ENCODE peak calls at places on chromosomes 2 and 18, in nine cellular contexts. D is T-helper 2 cell; B is ureter; W is EH; L is effector CD4-positive, alpha-beta T cell; U is GM19239; Z is CD8-positive, alpha-beta T cell; I is GM23338; A is heart left ventricle. N is an unnamed sample.

GRCh38 chr18:67710639-67711038 is 194.1 kb upstream of the DSEL start:
- DNase-seq in D (no peak), B (no peak), W (no peak), L (no peak), U (no peak), Z (no peak), I (peak), A (no peak), N (no peak)

GRCh38 chr18:59996370-59996966 is 96.7 kb downstream of the PMAIP1 start:
- DNase-seq in D (no peak), B (no peak), W (peak), L (no peak), U (peak), Z (no peak), I (peak), A (no peak), N (peak)

GRCh38 chr18:63155169-63155852 is 164.3 kb downstream of the BCL2 start:
- DNase-seq in D (peak), B (peak), W (no peak), L (peak), U (no peak), Z (peak), I (peak), A (peak), N (no peak)

GRCh38 chr2:203659650-203660049 is 46.8 kb upstream of the CD28 start:
- DNase-seq in D (no peak), B (no peak), W (no peak), L (no peak), U (no peak), Z (no peak), I (no peak), A (no peak), N (no peak)

GRCh38 chr18:51323941-51324340 is 126.5 kb upstream of the MEX3C start:
- DNase-seq in D (no peak), B (no peak), W (no peak), L (no peak), U (no peak), Z (no peak), I (no peak), A (no peak), N (no peak)

GRCh38 chr2:204154863-204155262 is 218.3 kb downstream of the ICOS start:
- DNase-seq in D (no peak), B (no peak), W (no peak), L (no peak), U (no peak), Z (no peak), I (no peak), A (no peak), N (no peak)

GRCh38 chr2:118086024-118086633 is 2.1 kb upstream of the INSIG2 start:
- DNase-seq in D (no peak), B (no peak), W (no peak), L (no peak), U (no peak), Z (no peak), I (no peak), A (no peak), N (no peak)

GRCh38 chr2:207984765-207985480 is 40.4 kb downstream of the PLEKHM3 start:
- DNase-seq in D (no peak), B (no peak), W (peak), L (no peak), U (no peak), Z (no peak), I (no peak), A (no peak), N (no peak)

GRCh38 chr2:119950966-119951365 is 61.9 kb upstream of the EPB41L5 start:
- DNase-seq in D (no peak), B (no peak), W (no peak), L (no peak), U (no peak), Z (no peak), I (no peak), A (no peak), N (no peak)

GRCh38 chr2:223041527-223042109 is 10.4 kb upstream of the KCNE4 start:
- DNase-seq in D (no peak), B (peak), W (peak), L (no peak), U (no peak), Z (no peak), I (no peak), A (peak), N (peak)

GRCh38 chr18:21763846-21764646 is 23.5 kb downstream of the MIB1 start:
- DNase-seq in D (no peak), B (no peak), W (peak), L (no peak), U (no peak), Z (no peak), I (peak), A (no peak), N (no peak)

GRCh38 chr2:239245872-239246701 is 154.7 kb downstream of the HDAC4 start:
- DNase-seq in D (no peak), B (no peak), W (no peak), L (no peak), U (no peak), Z (no peak), I (peak), A (no peak), N (no peak)

GRCh38 chr2:23531881-23532280 is 146.9 kb downstream of the KLHL29 start:
- DNase-seq in D (no peak), B (no peak), W (no peak), L (no peak), U (no peak), Z (no peak), I (no peak), A (no peak), N (no peak)

GRCh38 chr2:43402452-43402937 is 176.1 kb upstream of the ZFP36L2 start:
- DNase-seq in D (no peak), B (no peak), W (no peak), L (no peak), U (no peak), Z (no peak), I (no peak), A (no peak), N (no peak)

GRCh38 chr2:54879598-54880355 is 156.3 kb downstream of the EML6 start:
- DNase-seq in D (no peak), B (no peak), W (no peak), L (no peak), U (no peak), Z (no peak), I (no peak), A (no peak), N (no peak)

GRCh38 chr2:188524519-188525113 is 232.9 kb downstream of the GULP1 start:
- DNase-seq in D (no peak), B (no peak), W (peak), L (no peak), U (no peak), Z (no peak), I (peak), A (no peak), N (peak)

GRCh38 chr18:32920796-32921787 is 148.3 kb upstream of the KLHL14 start:
- DNase-seq in D (no peak), B (no peak), W (no peak), L (no peak), U (no peak), Z (no peak), I (no peak), A (no peak), N (peak)

GRCh38 chr2:77007668-77008067 is 514.5 kb downstream of the LRRTM4 start:
- DNase-seq in D (no peak), B (no peak), W (no peak), L (no peak), U (no peak), Z (no peak), I (no peak), A (no peak), N (no peak)

GRCh38 chr2:105517814-105518705 is 119.2 kb upstream of the FHL2 start:
- DNase-seq in D (no peak), B (no peak), W (peak), L (no peak), U (no peak), Z (no peak), I (no peak), A (peak), N (peak)

GRCh38 chr2:163735692-163736432 is at the start of gene FIGN:
- DNase-seq in D (no peak), B (peak), W (peak), L (no peak), U (no peak), Z (no peak), I (peak), A (peak), N (peak)

GRCh38 chr2:27078267-27079194 is at the start of gene EMILIN1:
- DNase-seq in D (no peak), B (peak), W (peak), L (no peak), U (no peak), Z (no peak), I (peak), A (peak), N (peak)

GRCh38 chr18:5196253-5197031 is 615 bp downstream of the AKAIN1 start:
- DNase-seq in D (no peak), B (no peak), W (no peak), L (no peak), U (no peak), Z (no peak), I (peak), A (no peak), N (no peak)

GRCh38 chr2:105244443-105244842 is 2.9 kb downstream of the GPR45 start:
- DNase-seq in D (no peak), B (no peak), W (no peak), L (no peak), U (no peak), Z (no peak), I (no peak), A (no peak), N (no peak)

GRCh38 chr2:218397502-218398436 is 1.9 kb upstream of the CTDSP1 start:
- DNase-seq in D (no peak), B (peak), W (peak), L (no peak), U (no peak), Z (no peak), I (peak), A (peak), N (peak)

GRCh38 chr2:176105078-176105726 is 1.9 kb upstream of the HOXD11 start:
- DNase-seq in D (no peak), B (no peak), W (peak), L (no peak), U (no peak), Z (no peak), I (peak), A (no peak), N (no peak)

GRCh38 chr18:76730901-76731300 is 91.5 kb upstream of the ZNF236 start:
- DNase-seq in D (no peak), B (no peak), W (no peak), L (no peak), U (no peak), Z (no peak), I (no peak), A (no peak), N (no peak)

GRCh38 chr18:63159590-63159989 is 160.0 kb downstream of the BCL2 start:
- DNase-seq in D (no peak), B (no peak), W (no peak), L (no peak), U (no peak), Z (no peak), I (no peak), A (no peak), N (no peak)

GRCh38 chr2:489084-489483 is 188.1 kb downstream of the TMEM18 start:
- DNase-seq in D (no peak), B (no peak), W (no peak), L (no peak), U (no peak), Z (no peak), I (no peak), A (no peak), N (no peak)

GRCh38 chr2:127324635-127325034 is 30.7 kb upstream of the ERCC3 start:
- DNase-seq in D (no peak), B (no peak), W (peak), L (no peak), U (no peak), Z (no peak), I (peak), A (no peak), N (peak)